ENCODE peak calls at places on chromosomes 3 and 15, in six cellular contexts. One of them, this sample, is unnamed.

GRCh38 chr3:13600950-13601691 is 52.2 kb downstream of the FBLN2 start:
- DNase-seq in nephron progenitor cell: no peak
- DNase-seq in AG10803: peak; percentile 64
- DNase-seq in neural crest cell: no peak
- DNase-seq in mucosa of descending colon: no peak
- DNase-seq in psoas muscle: no peak
- DNase-seq in this sample: no peak

GRCh38 chr3:138019288-138020069 is 9.5 kb downstream of the CLDN18 start:
- DNase-seq in mucosa of descending colon: no peak
- DNase-seq in psoas muscle: no peak
- DNase-seq in nephron progenitor cell: no peak
- DNase-seq in neural crest cell: no peak
- DNase-seq in AG10803: no peak
- DNase-seq in this sample: no peak

GRCh38 chr3:57753016-57753415 is 3.1 kb upstream of the SLMAP start:
- DNase-seq in mucosa of descending colon: no peak
- DNase-seq in neural crest cell: no peak
- DNase-seq in AG10803: no peak
- DNase-seq in nephron progenitor cell: no peak
- DNase-seq in psoas muscle: no peak
- DNase-seq in this sample: no peak

GRCh38 chr3:179449621-179450020 is 1.6 kb downstream of the GNB4 start:
- DNase-seq in nephron progenitor cell: no peak
- DNase-seq in neural crest cell: no peak
- DNase-seq in mucosa of descending colon: no peak
- DNase-seq in AG10803: peak; percentile 59
- DNase-seq in psoas muscle: no peak
- DNase-seq in this sample: no peak

GRCh38 chr3:38003371-38003816 is 12.8 kb downstream of the VILL start:
- DNase-seq in psoas muscle: peak; percentile 81
- DNase-seq in AG10803: peak; percentile 36
- DNase-seq in nephron progenitor cell: peak; percentile 85
- DNase-seq in mucosa of descending colon: peak; percentile 87
- DNase-seq in neural crest cell: peak; percentile 87
- DNase-seq in this sample: no peak

GRCh38 chr3:42654331-42655201 is 1.1 kb downstream of the ZBTB47 start:
- DNase-seq in psoas muscle: peak; percentile 87
- DNase-seq in neural crest cell: peak; percentile 39
- DNase-seq in mucosa of descending colon: peak; percentile 65
- DNase-seq in AG10803: peak; percentile 59
- DNase-seq in nephron progenitor cell: peak; percentile 76
- DNase-seq in this sample: no peak

GRCh38 chr3:42685891-42686820 is 819 bp downstream of the KLHL40 start:
- DNase-seq in AG10803: peak; percentile 22
- DNase-seq in neural crest cell: no peak
- DNase-seq in nephron progenitor cell: no peak
- DNase-seq in psoas muscle: peak; percentile 62
- DNase-seq in mucosa of descending colon: no peak
- DNase-seq in this sample: no peak

GRCh38 chr3:45630325-45630724 is 35.8 kb downstream of the LIMD1 start:
- DNase-seq in psoas muscle: no peak
- DNase-seq in mucosa of descending colon: no peak
- DNase-seq in AG10803: no peak
- DNase-seq in neural crest cell: no peak
- DNase-seq in nephron progenitor cell: no peak
- DNase-seq in this sample: no peak

GRCh38 chr15:47717036-47717611 is at the start of gene SEMA6D:
- DNase-seq in AG10803: peak; percentile 70
- DNase-seq in mucosa of descending colon: peak; percentile 85
- DNase-seq in neural crest cell: peak; percentile 73
- DNase-seq in psoas muscle: peak; percentile 89
- DNase-seq in nephron progenitor cell: peak; percentile 92
- DNase-seq in this sample: peak; percentile 71

GRCh38 chr3:81651139-81651538 is 110.3 kb downstream of the GBE1 start:
- DNase-seq in neural crest cell: no peak
- DNase-seq in psoas muscle: no peak
- DNase-seq in mucosa of descending colon: no peak
- DNase-seq in AG10803: no peak
- DNase-seq in nephron progenitor cell: no peak
- DNase-seq in this sample: no peak

GRCh38 chr3:171743327-171744054 is 66.8 kb downstream of the PLD1 start:
- DNase-seq in nephron progenitor cell: no peak
- DNase-seq in neural crest cell: no peak
- DNase-seq in mucosa of descending colon: no peak
- DNase-seq in psoas muscle: no peak
- DNase-seq in AG10803: no peak
- DNase-seq in this sample: no peak

GRCh38 chr3:114022145-114022544 is 34.2 kb downstream of the CCDC191 start:
- DNase-seq in AG10803: peak; percentile 4
- DNase-seq in nephron progenitor cell: peak; percentile 17
- DNase-seq in mucosa of descending colon: no peak
- DNase-seq in neural crest cell: no peak
- DNase-seq in psoas muscle: no peak
- DNase-seq in this sample: no peak

GRCh38 chr3:138282836-138283235 is 46.8 kb downstream of the NME9 start:
- DNase-seq in AG10803: no peak
- DNase-seq in mucosa of descending colon: no peak
- DNase-seq in nephron progenitor cell: no peak
- DNase-seq in neural crest cell: no peak
- DNase-seq in psoas muscle: no peak
- DNase-seq in this sample: no peak

GRCh38 chr3:64440498-64440897 is 215.2 kb upstream of the PRICKLE2 start:
- DNase-seq in AG10803: peak; percentile 81
- DNase-seq in psoas muscle: no peak
- DNase-seq in nephron progenitor cell: no peak
- DNase-seq in mucosa of descending colon: no peak
- DNase-seq in neural crest cell: no peak
- DNase-seq in this sample: peak; percentile 54

GRCh38 chr3:169348276-169348675 is 315.2 kb downstream of the MECOM start:
- DNase-seq in nephron progenitor cell: no peak
- DNase-seq in AG10803: no peak
- DNase-seq in psoas muscle: no peak
- DNase-seq in neural crest cell: no peak
- DNase-seq in mucosa of descending colon: no peak
- DNase-seq in this sample: no peak

GRCh38 chr3:147200545-147200944 is 205.8 kb downstream of the ZIC4 start:
- DNase-seq in psoas muscle: no peak
- DNase-seq in neural crest cell: no peak
- DNase-seq in mucosa of descending colon: no peak
- DNase-seq in AG10803: peak; percentile 18
- DNase-seq in nephron progenitor cell: no peak
- DNase-seq in this sample: no peak

GRCh38 chr3:37703633-37704032 is 158.0 kb upstream of the CTDSPL start:
- DNase-seq in mucosa of descending colon: no peak
- DNase-seq in neural crest cell: no peak
- DNase-seq in psoas muscle: no peak
- DNase-seq in nephron progenitor cell: no peak
- DNase-seq in AG10803: peak; percentile 9
- DNase-seq in this sample: no peak

GRCh38 chr3:45965281-45966052 is 22.2 kb downstream of the CXCR6 start:
- DNase-seq in AG10803: no peak
- DNase-seq in nephron progenitor cell: no peak
- DNase-seq in psoas muscle: no peak
- DNase-seq in mucosa of descending colon: no peak
- DNase-seq in neural crest cell: no peak
- DNase-seq in this sample: no peak

GRCh38 chr3:149898771-149899170 is 71.9 kb downstream of the PFN2 start:
- DNase-seq in neural crest cell: no peak
- DNase-seq in AG10803: peak; percentile 30
- DNase-seq in psoas muscle: no peak
- DNase-seq in mucosa of descending colon: no peak
- DNase-seq in nephron progenitor cell: no peak
- DNase-seq in this sample: no peak

GRCh38 chr15:40146037-40146436 is 14.8 kb upstream of the BUB1B start:
- DNase-seq in mucosa of descending colon: no peak
- DNase-seq in AG10803: peak; percentile 27
- DNase-seq in psoas muscle: no peak
- DNase-seq in neural crest cell: no peak
- DNase-seq in nephron progenitor cell: no peak
- DNase-seq in this sample: no peak

GRCh38 chr15:89908226-89908625 is 4.5 kb downstream of the ARPIN start:
- DNase-seq in AG10803: no peak
- DNase-seq in nephron progenitor cell: no peak
- DNase-seq in mucosa of descending colon: no peak
- DNase-seq in psoas muscle: no peak
- DNase-seq in neural crest cell: no peak
- DNase-seq in this sample: no peak

GRCh38 chr3:190180268-190180667 is 59.6 kb upstream of the P3H2 start:
- DNase-seq in mucosa of descending colon: no peak
- DNase-seq in AG10803: peak; percentile 24
- DNase-seq in neural crest cell: no peak
- DNase-seq in nephron progenitor cell: no peak
- DNase-seq in psoas muscle: no peak
- DNase-seq in this sample: no peak

GRCh38 chr15:72340366-72340765 is 20.4 kb upstream of the CELF6 start:
- DNase-seq in mucosa of descending colon: no peak
- DNase-seq in AG10803: peak; percentile 37
- DNase-seq in neural crest cell: no peak
- DNase-seq in nephron progenitor cell: no peak
- DNase-seq in psoas muscle: no peak
- DNase-seq in this sample: no peak

GRCh38 chr3:196638922-196639516 is 475 bp upstream of the NRROS start:
- DNase-seq in nephron progenitor cell: no peak
- DNase-seq in mucosa of descending colon: no peak
- DNase-seq in neural crest cell: no peak
- DNase-seq in AG10803: no peak
- DNase-seq in psoas muscle: no peak
- DNase-seq in this sample: no peak

GRCh38 chr3:117603097-117603496 is 893.5 kb downstream of the TUSC7 start:
- DNase-seq in mucosa of descending colon: no peak
- DNase-seq in AG10803: no peak
- DNase-seq in nephron progenitor cell: no peak
- DNase-seq in psoas muscle: no peak
- DNase-seq in neural crest cell: no peak
- DNase-seq in this sample: no peak

GRCh38 chr15:69090197-69090948 is 70.1 kb upstream of the GLCE start:
- DNase-seq in mucosa of descending colon: no peak
- DNase-seq in AG10803: peak; percentile 44
- DNase-seq in neural crest cell: no peak
- DNase-seq in nephron progenitor cell: no peak
- DNase-seq in psoas muscle: no peak
- DNase-seq in this sample: peak; percentile 12

GRCh38 chr15:31031471-31032064 is 40.1 kb upstream of the MTMR10 start:
- DNase-seq in psoas muscle: no peak
- DNase-seq in nephron progenitor cell: no peak
- DNase-seq in neural crest cell: no peak
- DNase-seq in AG10803: peak; percentile 57
- DNase-seq in mucosa of descending colon: no peak
- DNase-seq in this sample: no peak

GRCh38 chr3:182400838-182401237 is 392.5 kb upstream of the ATP11B start:
- DNase-seq in AG10803: no peak
- DNase-seq in nephron progenitor cell: no peak
- DNase-seq in psoas muscle: no peak
- DNase-seq in mucosa of descending colon: no peak
- DNase-seq in neural crest cell: no peak
- DNase-seq in this sample: no peak

GRCh38 chr15:78881681-78882080 is 9.0 kb downstream of the MORF4L1 start:
- DNase-seq in psoas muscle: no peak
- DNase-seq in nephron progenitor cell: no peak
- DNase-seq in mucosa of descending colon: no peak
- DNase-seq in neural crest cell: no peak
- DNase-seq in AG10803: no peak
- DNase-seq in this sample: no peak

GRCh38 chr15:58229297-58229768 is 91.2 kb downstream of the AQP9 start:
- DNase-seq in psoas muscle: no peak
- DNase-seq in mucosa of descending colon: no peak
- DNase-seq in neural crest cell: peak; percentile 9
- DNase-seq in nephron progenitor cell: no peak
- DNase-seq in AG10803: peak; percentile 38
- DNase-seq in this sample: no peak

GRCh38 chr3:64291956-64292355 is 66.7 kb upstream of the PRICKLE2 start:
- DNase-seq in psoas muscle: no peak
- DNase-seq in mucosa of descending colon: no peak
- DNase-seq in nephron progenitor cell: no peak
- DNase-seq in neural crest cell: no peak
- DNase-seq in AG10803: peak; percentile 97
- DNase-seq in this sample: peak; percentile 64

GRCh38 chr3:60764870-60765269 is 486.4 kb downstream of the FHIT start:
- DNase-seq in mucosa of descending colon: no peak
- DNase-seq in AG10803: no peak
- DNase-seq in psoas muscle: no peak
- DNase-seq in nephron progenitor cell: no peak
- DNase-seq in neural crest cell: no peak
- DNase-seq in this sample: no peak

GRCh38 chr3:42495393-42495792 is 7.0 kb upstream of the VIPR1 start:
- DNase-seq in psoas muscle: no peak
- DNase-seq in nephron progenitor cell: no peak
- DNase-seq in neural crest cell: no peak
- DNase-seq in AG10803: no peak
- DNase-seq in mucosa of descending colon: no peak
- DNase-seq in this sample: no peak

DNA sequence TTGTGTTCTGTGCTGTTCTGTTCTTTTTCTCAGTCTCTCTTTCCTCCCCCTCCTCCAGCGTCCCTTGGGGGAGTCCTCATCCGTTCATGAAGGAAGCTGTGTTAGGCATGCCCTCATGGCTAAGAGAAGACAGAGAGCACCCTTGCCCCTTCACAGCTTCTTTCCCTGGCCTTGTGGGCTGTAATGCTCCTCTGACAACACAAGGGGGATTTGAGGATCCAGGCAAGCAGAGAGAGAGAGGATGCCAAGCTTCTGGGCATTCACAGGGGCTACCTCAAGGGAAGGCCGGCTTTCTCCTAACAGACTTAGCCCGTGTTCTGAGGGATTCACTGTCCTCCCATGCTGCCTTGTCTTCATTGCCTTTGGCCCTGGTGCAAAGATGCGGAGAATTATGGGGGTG is 389.5 kb downstream of the LRTM1 start:
- DNase-seq in mucosa of descending colon: no peak
- DNase-seq in AG10803: no peak
- DNase-seq in psoas muscle: no peak
- DNase-seq in neural crest cell: no peak
- DNase-seq in nephron progenitor cell: no peak
- DNase-seq in this sample: no peak
- TF ChIP-seq CTCF in mucosa of descending colon: no peak
- TF ChIP-seq CTCF in AG10803: peak; percentile 10
- TF ChIP-seq CTCF in psoas muscle: no peak
- TF ChIP-seq CTCF in neural crest cell: no peak
- TF ChIP-seq CTCF in nephron progenitor cell: no peak
- TF ChIP-seq CTCF in this sample: peak; percentile 20

GRCh38 chr15:60374628-60375081 is 23.1 kb downstream of the ANXA2 start:
- DNase-seq in neural crest cell: no peak
- DNase-seq in mucosa of descending colon: no peak
- DNase-seq in nephron progenitor cell: peak; percentile 37
- DNase-seq in psoas muscle: peak; percentile 82
- DNase-seq in AG10803: peak; percentile 87
- DNase-seq in this sample: peak; percentile 90
- TF ChIP-seq CTCF in neural crest cell: no peak
- TF ChIP-seq CTCF in mucosa of descending colon: no peak
- TF ChIP-seq CTCF in nephron progenitor cell: no peak
- TF ChIP-seq CTCF in psoas muscle: no peak
- TF ChIP-seq CTCF in AG10803: no peak
- TF ChIP-seq CTCF in this sample: no peak

GRCh38 chr15:83106994-83107840 is at the start of gene TM6SF1:
- DNase-seq in neural crest cell: peak; percentile 16
- DNase-seq in AG10803: no peak
- DNase-seq in nephron progenitor cell: peak; percentile 64
- DNase-seq in mucosa of descending colon: peak; percentile 30
- DNase-seq in psoas muscle: peak; percentile 83
- DNase-seq in this sample: no peak
- TF ChIP-seq CTCF in neural crest cell: no peak
- TF ChIP-seq CTCF in AG10803: no peak
- TF ChIP-seq CTCF in nephron progenitor cell: no peak
- TF ChIP-seq CTCF in mucosa of descending colon: no peak
- TF ChIP-seq CTCF in psoas muscle: no peak
- TF ChIP-seq CTCF in this sample: no peak

GRCh38 chr3:28915711-28916481 is 365.0 kb upstream of the RBMS3 start:
- DNase-seq in neural crest cell: no peak
- DNase-seq in nephron progenitor cell: peak; percentile 32
- DNase-seq in mucosa of descending colon: no peak
- DNase-seq in AG10803: peak; percentile 39
- DNase-seq in psoas muscle: no peak
- DNase-seq in this sample: peak; percentile 22
- TF ChIP-seq CTCF in neural crest cell: peak; percentile 30
- TF ChIP-seq CTCF in nephron progenitor cell: peak; percentile 22
- TF ChIP-seq CTCF in mucosa of descending colon: no peak
- TF ChIP-seq CTCF in AG10803: peak; percentile 28
- TF ChIP-seq CTCF in psoas muscle: no peak
- TF ChIP-seq CTCF in this sample: peak; percentile 19

This sample was measured in AG09319.